ENCODE peak calls at places on chromosome 22, in seven cellular contexts. W, K, M, B, C, R and S are unnamed samples.

GRCh38 chr22:43743929-43744643 is 68.0 kb downstream of the EFCAB6 start:
- DNase-seq in W (no peak), K (no peak), M (no peak), B (no peak), C (no peak), R (no peak), S (no peak)

GRCh38 chr22:26398741-26399153 is 30.3 kb upstream of the ASPHD2 start:
- DNase-seq in W (peak), K (peak), M (peak), B (peak), C (peak), R (peak), S (peak)

GRCh38 chr22:42930810-42931420 is 73.8 kb upstream of the ARFGAP3 start:
- DNase-seq in W (peak), K (peak), M (no peak), B (no peak), C (no peak), R (peak), S (no peak)

GRCh38 chr22:30348837-30349236 is 7.9 kb downstream of the SF3A1 start:
- DNase-seq in W (no peak), K (no peak), M (no peak), B (no peak), C (no peak), R (no peak), S (no peak)

GRCh38 chr22:38953577-38954413 is 3.6 kb upstream of the APOBEC3A start:
- DNase-seq in W (no peak), K (no peak), M (peak), B (no peak), C (no peak), R (peak), S (no peak)

GRCh38 chr22:30245181-30245984 is 1.2 kb downstream of the LIF start:
- DNase-seq in W (no peak), K (peak), M (no peak), B (peak), C (no peak), R (no peak), S (no peak)

GRCh38 chr22:41535244-41535643 is 9.0 kb downstream of the POLR3H start:
- DNase-seq in W (no peak), K (peak), M (peak), B (peak), C (no peak), R (no peak), S (no peak)

GRCh38 chr22:46360891-46361290 is 25.4 kb downstream of the TRMU start:
- DNase-seq in W (no peak), K (no peak), M (no peak), B (no peak), C (no peak), R (no peak), S (no peak)

GRCh38 chr22:37148031-37148651 is 1.6 kb downstream of the IL2RB start:
- DNase-seq in W (no peak), K (no peak), M (no peak), B (no peak), C (no peak), R (no peak), S (no peak)

GRCh38 chr22:46054878-46055158 is 77.9 kb upstream of the WNT7B start:
- DNase-seq in W (no peak), K (no peak), M (no peak), B (no peak), C (no peak), R (no peak), S (no peak)

GRCh38 chr22:47192651-47193437 is 430.4 kb downstream of the TBC1D22A start:
- DNase-seq in W (no peak), K (no peak), M (no peak), B (peak), C (no peak), R (no peak), S (no peak)

GRCh38 chr22:23677701-23677995 is 13.2 kb upstream of the RGL4 start:
- DNase-seq in W (no peak), K (no peak), M (no peak), B (no peak), C (no peak), R (no peak), S (no peak)

GRCh38 chr22:27215826-27216320 is 558.5 kb downstream of the MIAT start:
- DNase-seq in W (no peak), K (no peak), M (peak), B (peak), C (no peak), R (no peak), S (no peak)

GRCh38 chr22:46636221-46637002 is 16.2 kb downstream of the GRAMD4 start:
- DNase-seq in W (no peak), K (no peak), M (no peak), B (no peak), C (no peak), R (no peak), S (no peak)

GRCh38 chr22:36734171-36735058 is 30.9 kb upstream of the CACNG2 start:
- DNase-seq in W (peak), K (peak), M (no peak), B (peak), C (no peak), R (no peak), S (no peak)

GRCh38 chr22:23825246-23825905 is 13.4 kb downstream of the DERL3 start:
- DNase-seq in W (no peak), K (no peak), M (no peak), B (no peak), C (no peak), R (peak), S (no peak)

GRCh38 chr22:33917744-33918406 is 2.4 kb downstream of the LARGE1 start:
- DNase-seq in W (peak), K (peak), M (peak), B (peak), C (no peak), R (no peak), S (no peak)

GRCh38 chr22:17968126-17968525 is 56.2 kb downstream of the MICAL3 start:
- DNase-seq in W (no peak), K (no peak), M (no peak), B (no peak), C (no peak), R (no peak), S (no peak)

GRCh38 chr22:37378642-37379058 is 48.6 kb downstream of the ELFN2 start:
- DNase-seq in W (no peak), K (no peak), M (no peak), B (no peak), C (no peak), R (no peak), S (no peak)

GRCh38 chr22:46612341-46612903 is 7.8 kb upstream of the GRAMD4 start:
- DNase-seq in W (no peak), K (no peak), M (no peak), B (no peak), C (no peak), R (no peak), S (no peak)

GRCh38 chr22:48984639-48985038 is 843.0 kb downstream of the BRD1 start:
- DNase-seq in W (no peak), K (no peak), M (no peak), B (peak), C (no peak), R (no peak), S (no peak)

GRCh38 chr22:27224485-27225364 is 567.3 kb downstream of the MIAT start:
- DNase-seq in W (peak), K (no peak), M (peak), B (no peak), C (no peak), R (no peak), S (no peak)

GRCh38 chr22:50531546-50532352 is 1.9 kb upstream of the TYMP start:
- DNase-seq in W (peak), K (peak), M (peak), B (peak), C (peak), R (peak), S (no peak)

GRCh38 chr22:24027389-24027980 is 16.4 kb downstream of the CABIN1 start:
- DNase-seq in W (no peak), K (no peak), M (no peak), B (no peak), C (no peak), R (no peak), S (no peak)

GRCh38 chr22:37659897-37660708 is 1.6 kb downstream of the PDXP start:
- DNase-seq in W (no peak), K (no peak), M (no peak), B (no peak), C (no peak), R (no peak), S (no peak)

GRCh38 chr22:50569896-50570535 is 7.3 kb upstream of the SYCE3 start:
- DNase-seq in W (no peak), K (no peak), M (no peak), B (no peak), C (no peak), R (peak), S (no peak)

GRCh38 chr22:47172771-47173534 is 410.5 kb downstream of the TBC1D22A start:
- DNase-seq in W (no peak), K (no peak), M (no peak), B (peak), C (peak), R (no peak), S (no peak)

GRCh38 chr22:43412808-43413785 is 1.3 kb downstream of the MPPED1 start:
- DNase-seq in W (no peak), K (no peak), M (no peak), B (no peak), C (no peak), R (no peak), S (peak)

GRCh38 chr22:30121988-30122387 is 41.7 kb downstream of the HORMAD2 start:
- DNase-seq in W (no peak), K (no peak), M (no peak), B (no peak), C (no peak), R (no peak), S (no peak)

GRCh38 chr22:25167082-25167481 is 32.6 kb upstream of the CRYBB3 start:
- DNase-seq in W (no peak), K (no peak), M (no peak), B (no peak), C (no peak), R (peak), S (no peak)

GRCh38 chr22:44094751-44095302 is 70.7 kb downstream of the PARVB start:
- DNase-seq in W (no peak), K (no peak), M (no peak), B (no peak), C (no peak), R (no peak), S (no peak)

GRCh38 chr22:48574776-48575566 is 1252.7 kb downstream of the BRD1 start:
- DNase-seq in W (no peak), K (peak), M (no peak), B (peak), C (peak), R (no peak), S (peak)

GRCh38 chr22:18156878-18157713 is 7.1 kb downstream of the USP18 start:
- DNase-seq in W (peak), K (peak), M (peak), B (peak), C (peak), R (peak), S (peak)

GRCh38 chr22:37464181-37464580 is 22.0 kb downstream of the MFNG start:
- DNase-seq in W (no peak), K (no peak), M (no peak), B (no peak), C (no peak), R (no peak), S (no peak)

GRCh38 chr22:49297871-49298721 is 529.6 kb downstream of the BRD1 start:
- DNase-seq in W (no peak), K (peak), M (no peak), B (peak), C (peak), R (no peak), S (no peak)

GRCh38 chr22:27345681-27346080 is 455.9 kb downstream of the MN1 start:
- DNase-seq in W (no peak), K (no peak), M (no peak), B (no peak), C (no peak), R (no peak), S (no peak)

GRCh38 chr22:28718044-28718443 is 23.6 kb downstream of the CHEK2 start:
- DNase-seq in W (no peak), K (no peak), M (no peak), B (no peak), C (no peak), R (no peak), S (no peak)
- H2AK5ac ChIP-seq in W (no peak), K (no peak), M (no peak), B (no peak), C (no peak), R (no peak), S (no peak)

GRCh38 chr22:31715157-31715778 is 34.7 kb downstream of the PRR14L start:
- DNase-seq in W (no peak), K (no peak), M (no peak), B (no peak), C (no peak), R (no peak), S (no peak)
- H3K23ac ChIP-seq in W (no peak), K (no peak), M (no peak), B (no peak), C (no peak), R (no peak), S (no peak)

DNA sequence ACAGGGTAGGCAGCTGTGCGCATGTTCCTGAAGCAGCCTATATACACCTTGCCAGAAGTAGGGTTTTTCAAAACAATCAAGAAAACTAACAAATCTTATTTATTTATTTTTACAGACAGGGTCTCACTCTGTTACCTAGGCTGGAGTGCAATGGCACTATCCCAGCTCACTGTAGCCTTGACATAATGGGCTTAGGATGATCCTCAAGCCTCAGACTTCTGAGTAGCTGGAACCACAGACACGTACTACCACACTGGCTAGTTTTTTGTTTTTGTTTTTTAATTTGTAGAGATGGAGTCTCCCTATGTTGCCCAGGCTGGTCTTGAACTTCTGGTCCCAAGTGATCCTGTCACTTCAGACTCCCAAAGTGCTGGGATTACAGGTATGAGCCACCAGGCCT is 25.7 kb downstream of the CLTCL1 start:
- DNase-seq in W (no peak), K (no peak), M (no peak), B (no peak), C (no peak), R (no peak), S (no peak)
- H2AK5ac ChIP-seq in W (no peak), K (no peak), M (no peak), B (no peak), C (no peak), R (no peak), S (no peak)

GRCh38 chr22:35422936-35423335 is 23.0 kb downstream of the MCM5 start:
- DNase-seq in W (no peak), K (no peak), M (no peak), B (no peak), C (no peak), R (no peak), S (no peak)

GRCh38 chr22:35424761-35425160 is 24.8 kb downstream of the MCM5 start:
- DNase-seq in W (no peak), K (no peak), M (no peak), B (no peak), C (no peak), R (no peak), S (no peak)

GRCh38 chr22:35422145-35422544 is 22.2 kb downstream of the MCM5 start:
- DNase-seq in W (no peak), K (no peak), M (no peak), B (no peak), C (no peak), R (no peak), S (no peak)

GRCh38 chr22:35425546-35425945 is 25.6 kb downstream of the MCM5 start:
- DNase-seq in W (no peak), K (no peak), M (no peak), B (no peak), C (no peak), R (no peak), S (no peak)

DNA sequence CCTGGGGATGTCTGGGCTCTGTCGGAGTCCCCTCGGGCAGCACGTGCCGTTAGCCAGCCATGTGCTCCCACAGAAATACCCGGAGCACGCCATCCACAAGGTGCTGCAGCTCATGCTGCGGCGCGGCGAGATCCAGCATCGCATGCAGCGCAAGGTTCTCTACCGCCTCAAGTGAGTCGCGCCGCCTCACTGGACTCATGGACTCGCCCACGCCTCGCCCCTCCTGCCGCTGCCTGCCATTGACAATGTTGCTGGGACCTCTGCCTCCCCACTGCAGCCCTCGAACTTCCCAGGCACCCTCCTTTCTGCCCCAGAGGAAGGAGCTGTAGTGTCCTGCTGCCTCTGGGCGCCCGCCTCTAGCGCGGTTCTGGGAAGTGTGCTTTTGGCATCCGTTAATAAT is 24.1 kb downstream of the MCM5 start:
- DNase-seq in W (no peak), K (no peak), M (no peak), B (no peak), C (no peak), R (no peak), S (no peak)
- H3K23ac ChIP-seq in W (no peak), K (no peak), M (no peak), B (no peak), C (no peak), R (no peak), S (peak)

DNA sequence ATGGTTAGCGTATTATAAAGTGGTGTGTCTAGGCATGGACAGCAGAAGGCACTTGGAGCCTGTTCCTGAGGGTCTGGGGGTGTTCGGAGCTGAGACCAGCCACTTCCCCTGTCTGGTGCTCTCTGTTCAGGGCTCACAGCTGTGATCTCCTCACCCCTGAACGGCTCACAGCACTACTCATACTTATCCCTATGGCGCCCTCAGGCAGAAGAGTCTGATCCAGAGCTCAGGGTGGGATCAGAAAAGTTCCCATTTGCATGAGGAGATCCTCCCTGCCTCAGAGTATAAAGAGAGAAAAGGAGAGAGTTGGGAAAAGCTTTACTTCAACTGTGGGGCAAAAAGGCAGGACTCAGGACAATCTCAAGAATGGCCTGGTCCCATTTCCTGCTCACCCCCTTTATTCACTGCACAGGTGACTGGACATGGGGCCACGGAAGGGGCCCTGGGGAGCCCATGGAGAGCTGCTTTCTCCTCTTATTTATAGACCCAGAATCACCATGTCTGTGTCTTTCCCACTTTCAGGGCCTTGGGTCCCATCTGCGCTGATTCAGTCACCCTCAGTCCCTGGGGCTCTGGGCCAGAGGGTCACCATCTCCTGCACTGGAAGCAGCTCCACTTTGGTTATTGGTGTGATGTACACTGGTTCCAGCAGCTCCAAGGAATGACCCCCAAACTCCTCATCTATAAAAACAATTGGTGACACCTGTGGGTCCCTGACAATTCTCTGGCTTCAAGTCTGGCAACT is 97.0 kb upstream of the TOP3B start:
- DNase-seq in W (no peak), K (no peak), M (no peak), B (no peak), C (no peak), R (no peak), S (no peak)
- H2AK5ac ChIP-seq in W (no peak), K (no peak), M (no peak), B (no peak), C (no peak), R (no peak), S (no peak)

GRCh38 chr22:20215742-20216141 is 52.4 kb downstream of the RTN4R start:
- DNase-seq in W (no peak), K (no peak), M (no peak), B (no peak), C (no peak), R (no peak), S (no peak)
- H3K23ac ChIP-seq in W (no peak), K (no peak), M (no peak), B (no peak), C (no peak), R (no peak), S (peak)

DNA sequence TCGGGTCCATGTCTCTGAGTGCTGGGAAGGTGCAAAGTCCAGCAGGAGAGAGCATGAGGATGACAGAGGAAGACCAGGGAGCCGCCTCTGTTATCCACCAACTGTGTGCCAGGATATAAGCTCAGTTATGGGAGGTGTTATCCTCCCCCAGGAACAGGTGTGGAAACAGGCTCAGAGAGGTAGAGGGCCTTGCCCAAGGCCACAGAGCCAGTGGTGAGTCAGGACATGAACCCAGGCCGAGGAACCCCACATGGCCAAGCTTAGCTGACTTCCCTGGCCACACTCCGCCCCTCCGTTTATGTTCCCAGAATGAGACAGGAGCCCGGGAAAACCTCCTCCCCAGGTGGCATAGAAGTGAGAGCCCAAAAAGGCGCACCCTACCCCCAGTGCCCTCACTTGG is 50.3 kb downstream of the ISX start:
- DNase-seq in W (no peak), K (no peak), M (no peak), B (no peak), C (no peak), R (no peak), S (no peak)
- H2AK5ac ChIP-seq in W (no peak), K (no peak), M (no peak), B (no peak), C (no peak), R (no peak), S (no peak)